ENCODE peak calls at places on chromosomes 2 and 18, in four cellular contexts. W is activated CD4-positive, alpha-beta T cell treated with anti-CD3 and anti-CD28 coated beads, Interleukin-2, amount 50 U/mL, for 48 hours; A is NCI-H1092; B is right cardiac atrium. N is an unnamed sample.

GRCh38 chr2:85326946-85327756 is 638 bp downstream of the TGOLN2 start:
- DNase-seq in B (peak; percentile 85), W (peak; percentile 67), A (no peak), N (peak; percentile 56)

GRCh38 chr2:75415141-75415540 is 145.6 kb downstream of the EVA1A start:
- DNase-seq in W (no peak), A (no peak), B (no peak), N (no peak)

GRCh38 chr2:174593574-174594203 is 3.9 kb downstream of the WIPF1 start:
- DNase-seq in W (peak; percentile 66), A (no peak), B (no peak), N (peak; percentile 78)

GRCh38 chr2:234949762-234950434 is 1.9 kb upstream of the SH3BP4 start:
- DNase-seq in A (no peak), W (no peak), B (no peak), N (peak; percentile 48)

GRCh38 chr2:237205111-237205541 is 119.4 kb downstream of the COPS8 start:
- DNase-seq in A (no peak), B (no peak), W (no peak), N (no peak)

GRCh38 chr2:61710711-61711110 is 143.1 kb downstream of the FAM161A start:
- DNase-seq in A (no peak), W (no peak), B (no peak), N (no peak)

GRCh38 chr18:12044591-12044990 is 49.1 kb upstream of the ANKRD62 start:
- DNase-seq in B (no peak), W (no peak), A (no peak), N (no peak)

GRCh38 chr18:74375999-74376398 is 60.4 kb downstream of the C18orf63 start:
- DNase-seq in B (no peak), W (no peak), A (no peak), N (peak; percentile 2)

GRCh38 chr2:128413718-128414341 is 95.2 kb upstream of the HS6ST1 start:
- DNase-seq in W (no peak), A (no peak), B (no peak), N (no peak)

GRCh38 chr2:95301876-95302641 is 4.9 kb downstream of the KCNIP3 start:
- DNase-seq in W (no peak), B (peak; percentile 36), A (no peak), N (peak; percentile 75)

GRCh38 chr2:39492095-39492590 is 55.1 kb upstream of the MAP4K3 start:
- DNase-seq in A (no peak), W (peak; percentile 16), B (no peak), N (peak; percentile 82)

GRCh38 chr2:101815739-101816391 is 118.4 kb downstream of the MAP4K4 start:
- DNase-seq in B (no peak), W (no peak), A (no peak), N (no peak)

GRCh38 chr2:223210489-223210888 is 158.5 kb downstream of the KCNE4 start:
- DNase-seq in A (no peak), B (no peak), W (no peak), N (no peak)

GRCh38 chr2:15757820-15758586 is 166.3 kb downstream of the DDX1 start:
- DNase-seq in A (no peak), B (no peak), W (no peak), N (no peak)

GRCh38 chr2:21643180-21643579 is 519.4 kb downstream of the TDRD15 start:
- DNase-seq in B (no peak), A (no peak), W (no peak), N (no peak)

GRCh38 chr2:96876811-96877437 is 7.0 kb upstream of the SEMA4C start:
- DNase-seq in B (no peak), W (no peak), A (no peak), N (peak; percentile 82)

GRCh38 chr18:13558132-13558531 is 168.2 kb downstream of the FAM210A start:
- DNase-seq in A (peak; percentile 10), B (peak; percentile 78), W (peak; percentile 51), N (peak; percentile 38)

N was measured in myocyte.